ENCODE peak calls at places on chromosomes 2 and 18, in ten cellular contexts. X is AG04450; I is neural crest cell; M is psoas muscle; U is EL; C is naive thymus-derived CD8-positive, alpha-beta T cell; Z is stimulated activated CD8-positive, alpha-beta memory T cell treated with anti-CD3 and anti-CD28 coated beads, Interleukin-15, amount 100 ng/mL, for 4 hours; W is DMS153; F is foreskin fibroblast; V is ureter. E is an unnamed sample.

GRCh38 chr2:7930800-7931635 is 750.8 kb upstream of the ID2 start:
- DNase-seq in X (peak), I (no peak), M (no peak), U (no peak), C (no peak), Z (no peak), W (no peak), F (no peak), V (no peak), E (no peak)

GRCh38 chr2:224910535-224910934 is 131.7 kb downstream of the DOCK10 start:
- DNase-seq in X (no peak), I (no peak), M (no peak), U (peak), C (no peak), Z (no peak), W (no peak), F (peak), V (no peak), E (no peak)

GRCh38 chr2:214837466-214837865 is 28.0 kb upstream of the BARD1 start:
- DNase-seq in X (no peak), I (no peak), M (no peak), U (no peak), C (no peak), Z (no peak), W (no peak), F (no peak), V (no peak), E (no peak)

GRCh38 chr2:152347076-152347475 is 12.1 kb downstream of the FMNL2 start:
- DNase-seq in X (no peak), I (no peak), M (no peak), U (peak), C (no peak), Z (no peak), W (no peak), F (peak), V (no peak), E (no peak)

GRCh38 chr2:233059797-233060499 is at the start of gene INPP5D:
- DNase-seq in X (no peak), I (no peak), M (peak), U (no peak), C (peak), Z (peak), W (peak), F (no peak), V (peak), E (peak)

GRCh38 chr2:231680992-231681852 is 27.1 kb upstream of the PTMA start:
- DNase-seq in X (peak), I (peak), M (peak), U (peak), C (no peak), Z (no peak), W (peak), F (peak), V (peak), E (no peak)

GRCh38 chr2:235054497-235054896 is 102.7 kb downstream of the SH3BP4 start:
- DNase-seq in X (no peak), I (no peak), M (no peak), U (no peak), C (no peak), Z (no peak), W (no peak), F (no peak), V (no peak), E (no peak)

GRCh38 chr2:75605770-75606535 is 40.6 kb upstream of the MRPL19 start:
- DNase-seq in X (peak), I (no peak), M (no peak), U (peak), C (no peak), Z (no peak), W (peak), F (peak), V (no peak), E (no peak)

GRCh38 chr2:25331686-25332365 is 9.9 kb downstream of the DNMT3A start:
- DNase-seq in X (no peak), I (no peak), M (no peak), U (no peak), C (no peak), Z (peak), W (no peak), F (peak), V (no peak), E (no peak)

GRCh38 chr2:112749755-112750559 is 14.5 kb downstream of the CKAP2L start:
- DNase-seq in X (peak), I (peak), M (peak), U (peak), C (peak), Z (peak), W (peak), F (peak), V (peak), E (peak)

GRCh38 chr2:13522917-13523821 is 806.4 kb downstream of the TRIB2 start:
- DNase-seq in X (no peak), I (no peak), M (no peak), U (no peak), C (no peak), Z (no peak), W (peak), F (no peak), V (no peak), E (no peak)

GRCh38 chr18:154151-154550 is 4.2 kb upstream of the USP14 start:
- DNase-seq in X (no peak), I (no peak), M (no peak), U (peak), C (no peak), Z (no peak), W (no peak), F (peak), V (no peak), E (no peak)

GRCh38 chr2:98823196-98824166 is 92.5 kb upstream of the MGAT4A start:
- DNase-seq in X (no peak), I (no peak), M (no peak), U (no peak), C (peak), Z (no peak), W (no peak), F (no peak), V (no peak), E (no peak)

GRCh38 chr2:42100696-42101585 is 53.1 kb downstream of the PKDCC start:
- DNase-seq in X (peak), I (no peak), M (peak), U (peak), C (peak), Z (peak), W (no peak), F (peak), V (peak), E (peak)

GRCh38 chr2:20051518-20052228 is at the start of gene LAPTM4A:
- DNase-seq in X (peak), I (peak), M (peak), U (peak), C (peak), Z (peak), W (peak), F (peak), V (peak), E (peak)

GRCh38 chr2:190684941-190685340 is 36.1 kb downstream of the NAB1 start:
- DNase-seq in X (no peak), I (no peak), M (no peak), U (no peak), C (no peak), Z (no peak), W (no peak), F (no peak), V (no peak), E (no peak)

GRCh38 chr2:226030369-226031077 is 631.0 kb downstream of the NYAP2 start:
- DNase-seq in X (no peak), I (no peak), M (no peak), U (no peak), C (no peak), Z (no peak), W (no peak), F (no peak), V (no peak), E (no peak)

GRCh38 chr2:168977608-168978007 is 53.5 kb downstream of the ABCB11 start:
- DNase-seq in X (no peak), I (no peak), M (no peak), U (no peak), C (no peak), Z (no peak), W (no peak), F (no peak), V (no peak), E (no peak)

GRCh38 chr2:14616950-14617349 is 15.6 kb upstream of the LRATD1 start:
- DNase-seq in X (no peak), I (no peak), M (no peak), U (no peak), C (no peak), Z (no peak), W (no peak), F (no peak), V (no peak), E (no peak)

GRCh38 chr2:163528640-163529217 is 207.1 kb downstream of the FIGN start:
- DNase-seq in X (no peak), I (no peak), M (no peak), U (no peak), C (no peak), Z (no peak), W (no peak), F (no peak), V (no peak), E (no peak)

GRCh38 chr18:56200381-56200831 is 438.0 kb downstream of the TXNL1 start:
- DNase-seq in X (peak), I (no peak), M (no peak), U (peak), C (no peak), Z (no peak), W (no peak), F (peak), V (no peak), E (no peak)

GRCh38 chr18:56445422-56445821 is 193.0 kb downstream of the TXNL1 start:
- DNase-seq in X (no peak), I (no peak), M (no peak), U (no peak), C (no peak), Z (no peak), W (no peak), F (no peak), V (no peak), E (no peak)

GRCh38 chr2:238061310-238062202 is 755 bp downstream of the SCLY start:
- DNase-seq in X (no peak), I (peak), M (no peak), U (peak), C (no peak), Z (peak), W (peak), F (peak), V (no peak), E (peak)

GRCh38 chr2:120367649-120368048 is 21.7 kb downstream of the INHBB start:
- DNase-seq in X (no peak), I (no peak), M (peak), U (peak), C (no peak), Z (no peak), W (no peak), F (no peak), V (no peak), E (no peak)

GRCh38 chr2:238784671-238785527 is 63.0 kb upstream of the TWIST2 start:
- DNase-seq in X (peak), I (peak), M (peak), U (peak), C (peak), Z (peak), W (peak), F (peak), V (peak), E (peak)

GRCh38 chr2:169637620-169638019 is 53.5 kb downstream of the PPIG start:
- DNase-seq in X (peak), I (no peak), M (no peak), U (peak), C (no peak), Z (no peak), W (no peak), F (peak), V (no peak), E (no peak)

GRCh38 chr2:80326214-80326613 is 21.7 kb upstream of the LRRTM1 start:
- DNase-seq in X (no peak), I (no peak), M (no peak), U (no peak), C (no peak), Z (no peak), W (peak), F (peak), V (no peak), E (no peak)

E was measured in CD4-positive, alpha-beta T cell.